ENCODE peak calls at places on chromosomes 1 and 21, in seven cellular contexts. X, E, I, Y, M, G and S are unnamed samples.
A peak's percentile ranks its signal among the peaks of the same experiment; 100 is the strongest.

GRCh38 chr21:44763451-44764318 is 37.9 kb downstream of the UBE2G2 start:
- DNase-seq in Y (no peak), I (no peak), E (no peak), X (no peak), G (no peak), M (no peak), S (no peak)

GRCh38 chr1:220281159-220281574 is 8.9 kb upstream of the RAB3GAP2 start:
- DNase-seq in Y (no peak), I (no peak), X (peak; percentile 72), M (no peak), E (peak; percentile 48), G (peak; percentile 43), S (no peak)

GRCh38 chr1:115158181-115158580 is 68.9 kb upstream of the TSPAN2 start:
- DNase-seq in M (no peak), X (peak; percentile 97), I (peak; percentile 39), Y (no peak), E (peak; percentile 93), G (peak; percentile 75), S (no peak)

GRCh38 chr21:25708467-25709065 is 26.1 kb downstream of the ATP5PF start:
- DNase-seq in X (peak; percentile 60), I (peak; percentile 36), E (peak; percentile 53), Y (peak; percentile 34), G (peak; percentile 49), M (peak; percentile 49), S (peak; percentile 25)

GRCh38 chr1:90155721-90156487 is 161.0 kb downstream of the ZNF326 start:
- DNase-seq in M (no peak), G (no peak), X (peak; percentile 49), E (no peak), Y (no peak), I (no peak), S (no peak)

GRCh38 chr1:198776602-198777029 is 137.8 kb downstream of the PTPRC start:
- DNase-seq in M (no peak), I (peak; percentile 44), X (peak; percentile 90), G (peak; percentile 99), Y (no peak), E (peak; percentile 97), S (peak; percentile 36)

GRCh38 chr1:201693887-201694614 is 134.9 kb upstream of the IPO9 start:
- DNase-seq in M (no peak), G (no peak), I (no peak), Y (no peak), X (no peak), E (no peak), S (no peak)

GRCh38 chr1:174769961-174770549 is 229.7 kb upstream of the CACYBP start:
- DNase-seq in M (no peak), X (peak; percentile 62), I (peak; percentile 38), E (peak; percentile 66), Y (peak; percentile 10), G (peak; percentile 53), S (peak; percentile 16)

GRCh38 chr1:244370060-244370637 is 81.6 kb downstream of the ADSS2 start:
- DNase-seq in Y (no peak), M (no peak), X (no peak), E (no peak), G (no peak), I (no peak), S (no peak)

GRCh38 chr1:200429221-200429751 is 19.4 kb upstream of the ZNF281 start:
- DNase-seq in Y (no peak), M (no peak), X (no peak), G (peak; percentile 75), I (no peak), E (peak; percentile 79), S (peak; percentile 40)

GRCh38 chr1:12088607-12089006 is 25.5 kb downstream of the TNFRSF8 start:
- DNase-seq in M (peak; percentile 41), E (no peak), I (no peak), G (no peak), X (no peak), Y (peak; percentile 11), S (no peak)

GRCh38 chr1:63891211-63891610 is 117.4 kb downstream of the ROR1 start:
- DNase-seq in I (no peak), Y (no peak), M (no peak), E (no peak), G (no peak), X (no peak), S (no peak)

GRCh38 chr1:82759035-82759434 is 958.3 kb downstream of the ADGRL2 start:
- DNase-seq in I (no peak), X (peak; percentile 21), G (no peak), E (no peak), Y (no peak), M (no peak), S (no peak)

GRCh38 chr1:1550591-1551432 is 10.4 kb upstream of the TMEM240 start:
- DNase-seq in M (no peak), I (peak; percentile 75), Y (no peak), X (no peak), G (peak; percentile 57), E (peak; percentile 78), S (peak; percentile 76)

GRCh38 chr1:2528016-2528415 is 1.6 kb upstream of the PANK4 start:
- DNase-seq in Y (no peak), I (no peak), G (no peak), M (no peak), X (no peak), E (no peak), S (no peak)

GRCh38 chr1:205319081-205320018 is 2.2 kb downstream of the NUAK2 start:
- DNase-seq in I (no peak), G (peak; percentile 88), X (peak; percentile 86), Y (no peak), M (peak; percentile 40), E (peak; percentile 71), S (no peak)

GRCh38 chr21:17779486-17779885 is 39.7 kb downstream of the C21orf91 start:
- DNase-seq in G (peak; percentile 55), X (peak; percentile 62), E (no peak), Y (no peak), M (no peak), I (no peak), S (no peak)

GRCh38 chr1:178945763-178946266 is 74.9 kb upstream of the ANGPTL1 start:
- DNase-seq in E (peak; percentile 78), Y (no peak), M (no peak), G (peak; percentile 14), I (no peak), X (peak; percentile 24), S (no peak)

GRCh38 chr1:184889183-184889582 is 85.1 kb downstream of the NIBAN1 start:
- DNase-seq in G (no peak), X (no peak), Y (no peak), I (no peak), M (no peak), E (no peak), S (no peak)

GRCh38 chr1:62687421-62687902 is 724 bp downstream of the DOCK7 start:
- DNase-seq in E (peak; percentile 66), M (peak; percentile 21), I (peak; percentile 26), X (peak; percentile 35), G (peak; percentile 51), Y (no peak), S (peak; percentile 30)

GRCh38 chr1:161737625-161738024 is 12.0 kb upstream of the DUSP12 start:
- DNase-seq in E (no peak), X (no peak), G (no peak), M (no peak), I (no peak), Y (no peak), S (no peak)

GRCh38 chr1:16032388-16033100 is 10.7 kb downstream of the CLCNKA start:
- DNase-seq in G (peak; percentile 79), X (peak; percentile 73), I (peak; percentile 95), E (peak; percentile 96), M (peak; percentile 83), Y (peak; percentile 14), S (peak; percentile 95)

GRCh38 chr1:118902299-118903270 is 85.6 kb downstream of the TBX15 start:
- DNase-seq in Y (no peak), I (no peak), M (no peak), G (peak; percentile 0), E (peak; percentile 83), X (no peak), S (no peak)

GRCh38 chr1:212257157-212257556 is 28.1 kb upstream of the PPP2R5A start:
- DNase-seq in E (no peak), M (no peak), X (no peak), G (no peak), I (no peak), Y (no peak), S (no peak)

GRCh38 chr1:161261859-161262225 is 3.3 kb downstream of the PCP4L1 start:
- DNase-seq in Y (no peak), I (no peak), M (no peak), G (peak; percentile 14), X (no peak), E (no peak), S (no peak)